ENCODE peak calls at places on chromosomes 13 and 19, in five cellular contexts. One of them, this sample, is unnamed.

GRCh38 chr19:42487025-42487797 is 41.1 kb downstream of the CEACAM1 start:
- DNase-seq in frontal cortex: no peak
- DNase-seq in thoracic aorta: no peak
- DNase-seq in AML-193: no peak
- DNase-seq in breast epithelium: no peak
- DNase-seq in this sample: no peak

GRCh38 chr19:18393836-18394235 is 3.6 kb downstream of the LRRC25 start:
- DNase-seq in frontal cortex: no peak
- DNase-seq in thoracic aorta: no peak
- DNase-seq in AML-193: no peak
- DNase-seq in breast epithelium: no peak
- DNase-seq in this sample: no peak

GRCh38 chr13:110263906-110264305 is 43.1 kb downstream of the COL4A1 start:
- DNase-seq in frontal cortex: no peak
- DNase-seq in thoracic aorta: no peak
- DNase-seq in AML-193: no peak
- DNase-seq in breast epithelium: no peak
- DNase-seq in this sample: no peak

GRCh38 chr13:37878921-37879320 is 9.3 kb upstream of the TRPC4 start:
- DNase-seq in frontal cortex: no peak
- DNase-seq in thoracic aorta: no peak
- DNase-seq in AML-193: no peak
- DNase-seq in breast epithelium: no peak
- DNase-seq in this sample: no peak

GRCh38 chr19:35040474-35040825 is 1.1 kb upstream of the HPN start:
- DNase-seq in frontal cortex: no peak
- DNase-seq in thoracic aorta: no peak
- DNase-seq in AML-193: no peak
- DNase-seq in breast epithelium: no peak
- DNase-seq in this sample: no peak

GRCh38 chr19:18313398-18313797 is 9.5 kb downstream of the LSM4 start:
- DNase-seq in frontal cortex: no peak
- DNase-seq in thoracic aorta: no peak
- DNase-seq in AML-193: no peak
- DNase-seq in breast epithelium: no peak
- DNase-seq in this sample: no peak

GRCh38 chr13:97574926-97575325 is 141.0 kb downstream of the RAP2A start:
- DNase-seq in frontal cortex: no peak
- DNase-seq in thoracic aorta: no peak
- DNase-seq in AML-193: no peak
- DNase-seq in breast epithelium: no peak
- DNase-seq in this sample: no peak

GRCh38 chr19:1407662-1408299 is 395 bp downstream of the DAZAP1 start:
- DNase-seq in frontal cortex: no peak
- DNase-seq in thoracic aorta: no peak
- DNase-seq in AML-193: no peak
- DNase-seq in breast epithelium: no peak
- DNase-seq in this sample: peak

GRCh38 chr19:39112338-39112890 is 13.2 kb upstream of the PAK4 start:
- DNase-seq in frontal cortex: no peak
- DNase-seq in thoracic aorta: no peak
- DNase-seq in AML-193: no peak
- DNase-seq in breast epithelium: peak
- DNase-seq in this sample: no peak

GRCh38 chr13:31913459-31913858 is 118.1 kb upstream of the FRY start:
- DNase-seq in frontal cortex: no peak
- DNase-seq in thoracic aorta: no peak
- DNase-seq in AML-193: no peak
- DNase-seq in breast epithelium: no peak
- DNase-seq in this sample: no peak

GRCh38 chr13:51781246-51782022 is 22.5 kb downstream of the DHRS12 start:
- DNase-seq in frontal cortex: no peak
- DNase-seq in thoracic aorta: no peak
- DNase-seq in AML-193: peak
- DNase-seq in breast epithelium: no peak
- DNase-seq in this sample: no peak

GRCh38 chr19:40726279-40726678 is 9.4 kb downstream of the ITPKC start:
- DNase-seq in frontal cortex: no peak
- DNase-seq in thoracic aorta: no peak
- DNase-seq in AML-193: no peak
- DNase-seq in breast epithelium: no peak
- DNase-seq in this sample: no peak

GRCh38 chr13:42745655-42746054 is 35.7 kb upstream of the FAM216B start:
- DNase-seq in frontal cortex: no peak
- DNase-seq in thoracic aorta: no peak
- DNase-seq in AML-193: no peak
- DNase-seq in breast epithelium: no peak
- DNase-seq in this sample: no peak

GRCh38 chr13:79986890-79987289 is 354.0 kb downstream of the SPRY2 start:
- DNase-seq in frontal cortex: no peak
- DNase-seq in thoracic aorta: no peak
- DNase-seq in AML-193: no peak
- DNase-seq in breast epithelium: no peak
- DNase-seq in this sample: no peak

GRCh38 chr19:21910318-21910717 is 74.3 kb upstream of the ZNF43 start:
- DNase-seq in frontal cortex: no peak
- DNase-seq in thoracic aorta: no peak
- DNase-seq in AML-193: no peak
- DNase-seq in breast epithelium: no peak
- DNase-seq in this sample: no peak

GRCh38 chr13:110430391-110431338 is 123.6 kb downstream of the COL4A2 start:
- DNase-seq in frontal cortex: no peak
- DNase-seq in thoracic aorta: no peak
- DNase-seq in AML-193: no peak
- DNase-seq in breast epithelium: no peak
- DNase-seq in this sample: no peak

GRCh38 chr13:67367385-67367784 is 137.2 kb upstream of the PCDH9 start:
- DNase-seq in frontal cortex: no peak
- DNase-seq in thoracic aorta: no peak
- DNase-seq in AML-193: no peak
- DNase-seq in breast epithelium: no peak
- DNase-seq in this sample: no peak

GRCh38 chr19:4197625-4198466 is 15.4 kb downstream of the ANKRD24 start:
- DNase-seq in frontal cortex: peak
- DNase-seq in thoracic aorta: no peak
- DNase-seq in AML-193: no peak
- DNase-seq in breast epithelium: no peak
- DNase-seq in this sample: no peak

GRCh38 chr13:96020155-96020575 is 33.0 kb downstream of the UGGT2 start:
- DNase-seq in frontal cortex: peak
- DNase-seq in thoracic aorta: no peak
- DNase-seq in AML-193: peak
- DNase-seq in breast epithelium: no peak
- DNase-seq in this sample: no peak

GRCh38 chr19:2345794-2346663 is 14.0 kb upstream of the TMPRSS9 start:
- DNase-seq in frontal cortex: no peak
- DNase-seq in thoracic aorta: no peak
- DNase-seq in AML-193: no peak
- DNase-seq in breast epithelium: no peak
- DNase-seq in this sample: no peak

GRCh38 chr13:46817081-46817480 is 20.1 kb upstream of the ESD start:
- DNase-seq in frontal cortex: no peak
- DNase-seq in thoracic aorta: no peak
- DNase-seq in AML-193: no peak
- DNase-seq in breast epithelium: no peak
- DNase-seq in this sample: no peak

GRCh38 chr19:35297922-35298321 is 6.0 kb downstream of the MAG start:
- DNase-seq in frontal cortex: no peak
- DNase-seq in thoracic aorta: no peak
- DNase-seq in AML-193: no peak
- DNase-seq in breast epithelium: no peak
- DNase-seq in this sample: no peak

GRCh38 chr13:101474419-101474957 is 22.0 kb downstream of the ITGBL1 start:
- DNase-seq in frontal cortex: no peak
- DNase-seq in thoracic aorta: no peak
- DNase-seq in AML-193: no peak
- DNase-seq in breast epithelium: no peak
- DNase-seq in this sample: no peak

GRCh38 chr13:44373601-44374347 is at the start of gene SERP2:
- DNase-seq in frontal cortex: peak
- DNase-seq in thoracic aorta: no peak
- DNase-seq in AML-193: no peak
- DNase-seq in breast epithelium: no peak
- DNase-seq in this sample: no peak

GRCh38 chr19:50314724-50315700 is 14.2 kb downstream of the KCNC3 start:
- DNase-seq in frontal cortex: no peak
- DNase-seq in thoracic aorta: no peak
- DNase-seq in AML-193: no peak
- DNase-seq in breast epithelium: no peak
- DNase-seq in this sample: no peak

GRCh38 chr13:75324413-75324940 is 157.5 kb downstream of the TBC1D4 start:
- DNase-seq in frontal cortex: no peak
- DNase-seq in thoracic aorta: no peak
- DNase-seq in AML-193: no peak
- DNase-seq in breast epithelium: no peak
- DNase-seq in this sample: no peak

GRCh38 chr13:49836516-49836915 is 44.0 kb upstream of the KPNA3 start:
- DNase-seq in frontal cortex: peak
- DNase-seq in thoracic aorta: no peak
- DNase-seq in AML-193: no peak
- DNase-seq in breast epithelium: no peak
- DNase-seq in this sample: no peak

GRCh38 chr19:5882421-5882968 is 12.2 kb upstream of the FUT5 start:
- DNase-seq in frontal cortex: no peak
- DNase-seq in thoracic aorta: no peak
- DNase-seq in AML-193: no peak
- DNase-seq in breast epithelium: no peak
- DNase-seq in this sample: no peak

GRCh38 chr13:31538067-31539042 is 201.0 kb upstream of the RXFP2 start:
- DNase-seq in frontal cortex: no peak
- DNase-seq in thoracic aorta: no peak
- DNase-seq in AML-193: peak
- DNase-seq in breast epithelium: no peak
- DNase-seq in this sample: no peak

GRCh38 chr19:1998712-1999708 is 16.5 kb downstream of the BTBD2 start:
- DNase-seq in frontal cortex: no peak
- DNase-seq in thoracic aorta: no peak
- DNase-seq in AML-193: no peak
- DNase-seq in breast epithelium: no peak
- DNase-seq in this sample: no peak

This sample was measured in CD4-positive, alpha-beta memory T cell.